ENCODE peak calls at places on chromosomes 2 and 18, in four cellular contexts. W is cardiac muscle cell, Y is MM.1S, D is choroid plexus epithelial cell. U is an unnamed sample.

GRCh38 chr2:173750332-173750731 is 214.8 kb downstream of the SP3 start:
- DNase-seq in Y (no peak), D (peak; percentile 60), W (peak; percentile 73), U (peak; percentile 36)

GRCh38 chr18:53883771-53884170 is 340.7 kb downstream of the MBD2 start:
- DNase-seq in W (no peak), D (no peak), Y (no peak), U (no peak)

GRCh38 chr2:177738461-177739234 is 333.9 kb downstream of the PDE11A start:
- DNase-seq in Y (no peak), D (no peak), W (no peak), U (no peak)

GRCh38 chr2:25062461-25062860 is 20.6 kb downstream of the EFR3B start:
- DNase-seq in W (no peak), Y (no peak), D (no peak), U (no peak)

GRCh38 chr18:11276678-11277077 is 127.3 kb upstream of the PIEZO2 start:
- DNase-seq in Y (no peak), W (no peak), D (no peak), U (no peak)

GRCh38 chr2:109516445-109517117 is 97.2 kb downstream of the SEPTIN10 start:
- DNase-seq in Y (peak; percentile 64), D (peak; percentile 24), W (peak; percentile 87), U (peak; percentile 52)

GRCh38 chr2:210445116-210445707 is 31.3 kb downstream of the LANCL1 start:
- DNase-seq in Y (peak; percentile 38), W (peak; percentile 32), D (peak; percentile 50), U (peak; percentile 49)

GRCh38 chr18:49135871-49136270 is 185.1 kb upstream of the SMAD7 start:
- DNase-seq in Y (no peak), W (no peak), D (peak; percentile 56), U (peak; percentile 36)

GRCh38 chr2:196293751-196294486 is 122.5 kb upstream of the STK17B start:
- DNase-seq in W (no peak), Y (no peak), D (peak; percentile 93), U (peak; percentile 88)

GRCh38 chr2:43218550-43219382 is 7.6 kb downstream of the ZFP36L2 start:
- DNase-seq in D (peak; percentile 19), Y (peak; percentile 93), W (peak; percentile 85), U (peak; percentile 18)

GRCh38 chr2:73053316-73054114 is 18.0 kb downstream of the SFXN5 start:
- DNase-seq in W (no peak), D (peak; percentile 55), Y (no peak), U (no peak)

GRCh38 chr2:24586955-24587354 is 95.9 kb downstream of the NCOA1 start:
- DNase-seq in D (no peak), Y (no peak), W (no peak), U (no peak)

GRCh38 chr2:161486111-161486510 is 70.0 kb downstream of the TBR1 start:
- DNase-seq in D (no peak), Y (no peak), W (no peak), U (no peak)

GRCh38 chr2:232476791-232477190 is 10.8 kb downstream of the ECEL1 start:
- DNase-seq in Y (no peak), D (no peak), W (no peak), U (no peak)

GRCh38 chr18:72697706-72698105 is 153.6 kb upstream of the CBLN2 start:
- DNase-seq in W (no peak), Y (no peak), D (peak; percentile 12), U (no peak)

GRCh38 chr18:72692595-72692994 is 148.5 kb upstream of the CBLN2 start:
- DNase-seq in Y (no peak), W (no peak), D (no peak), U (no peak)

GRCh38 chr18:72692086-72692485 is 147.9 kb upstream of the CBLN2 start:
- DNase-seq in D (no peak), Y (no peak), W (peak; percentile 32), U (no peak)
- H3K4me3 ChIP-seq in D (peak overlapping the region; percentile 7), Y (no peak overlapping the region), W (peak overlapping the region; percentile 16), U (no peak overlapping the region)

GRCh38 chr18:77209587-77209986 is 40.1 kb upstream of the GALR1 start:
- DNase-seq in Y (no peak), W (no peak), D (peak; percentile 74), U (peak; percentile 27)
- TF ChIP-seq CTCF in Y (no peak), W (no peak), D (no peak), U (no peak)

DNA sequence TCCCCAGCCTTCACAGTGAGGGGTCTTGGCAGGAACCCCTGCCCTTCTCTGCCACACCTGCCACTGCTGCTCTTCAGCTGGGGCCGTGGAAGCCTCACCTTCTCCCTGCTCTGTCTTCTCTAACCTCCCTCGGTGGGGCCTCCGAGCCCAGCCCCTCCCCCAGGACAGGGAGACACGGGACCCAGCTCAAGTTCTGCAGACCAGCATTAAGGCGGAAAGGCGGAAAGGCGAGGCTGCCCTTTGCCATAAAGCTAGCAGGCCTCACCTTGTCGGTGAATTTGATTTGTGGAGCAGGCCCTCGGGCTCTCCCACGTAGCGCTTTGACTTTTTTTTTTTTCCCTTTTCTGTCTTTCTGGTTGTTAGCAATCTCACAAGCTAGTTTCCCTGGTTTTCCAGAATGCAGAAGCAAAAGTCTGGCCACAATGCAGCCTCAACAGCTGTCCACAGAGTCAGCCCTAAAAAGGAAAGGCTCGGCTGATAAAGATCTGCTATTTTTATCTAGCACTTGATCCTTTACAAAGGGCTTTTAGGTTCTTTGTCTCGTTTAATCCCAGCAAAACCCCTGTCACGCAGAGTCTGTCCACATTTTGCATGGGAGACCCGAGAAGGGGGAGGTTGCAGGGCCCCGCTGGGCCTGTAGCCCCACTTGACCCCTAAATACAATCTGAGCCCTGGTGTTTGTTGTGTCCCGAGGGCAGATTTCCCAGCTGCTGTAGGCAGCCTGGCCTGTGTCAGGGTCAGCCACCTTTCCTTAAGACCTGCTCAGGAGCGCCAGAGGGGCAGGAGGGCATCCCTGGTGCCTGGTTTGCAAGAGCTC is 6.0 kb downstream of the ITM2C start:
- DNase-seq in D (no peak), Y (peak; percentile 71), W (peak; percentile 66), U (no peak)
- H3K4me3 ChIP-seq in D (no peak overlapping the region), Y (peak overlapping the region; percentile 68), W (no peak overlapping the region), U (no peak overlapping the region)

DNA sequence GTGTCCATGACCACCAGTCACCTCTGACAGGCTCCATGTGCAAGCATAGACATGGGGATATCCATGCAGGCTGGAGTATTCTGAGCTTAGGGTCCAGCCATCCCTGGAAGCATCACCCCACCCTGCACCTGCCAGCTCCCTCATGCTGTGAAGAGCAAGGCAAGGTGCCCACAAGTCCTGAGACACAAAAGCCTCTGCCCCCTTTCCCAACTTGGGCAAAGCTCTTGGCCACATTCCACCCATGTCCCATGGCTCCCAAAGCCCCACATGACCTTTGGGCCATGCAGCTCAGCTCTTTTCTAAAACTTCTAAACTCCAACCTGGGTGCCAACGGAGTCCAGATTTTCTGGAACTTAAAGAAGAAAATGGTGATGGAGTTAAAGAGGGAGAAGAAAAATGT is 99.8 kb upstream of the SH3BP4 start:
- DNase-seq in D (no peak), W (no peak), Y (no peak), U (no peak)
- TF ChIP-seq CTCF in D (no peak), W (no peak), Y (no peak), U (no peak)

GRCh38 chr2:157831573-157832315 is 44.4 kb downstream of the ACVR1 start:
- DNase-seq in W (no peak), D (peak; percentile 42), Y (no peak), U (no peak)
- H3K4me3 ChIP-seq in W (no peak overlapping the region), D (no peak overlapping the region), Y (no peak overlapping the region), U (no peak overlapping the region)

GRCh38 chr18:28961669-28962228 is 784.8 kb upstream of the CDH2 start:
- DNase-seq in D (peak; percentile 62), Y (peak; percentile 36), W (peak; percentile 71), U (peak; percentile 35)
- TF ChIP-seq CTCF in D (peak; percentile 81), Y (peak; percentile 57), W (peak; percentile 49), U (peak; percentile 39)

GRCh38 chr2:44943031-44943692 is 1.7 kb downstream of the SIX3 start:
- DNase-seq in Y (no peak), W (no peak), D (no peak), U (no peak)
- H3K4me3 ChIP-seq in Y (no peak overlapping the region), W (no peak overlapping the region), D (no peak overlapping the region), U (no peak overlapping the region)

DNA sequence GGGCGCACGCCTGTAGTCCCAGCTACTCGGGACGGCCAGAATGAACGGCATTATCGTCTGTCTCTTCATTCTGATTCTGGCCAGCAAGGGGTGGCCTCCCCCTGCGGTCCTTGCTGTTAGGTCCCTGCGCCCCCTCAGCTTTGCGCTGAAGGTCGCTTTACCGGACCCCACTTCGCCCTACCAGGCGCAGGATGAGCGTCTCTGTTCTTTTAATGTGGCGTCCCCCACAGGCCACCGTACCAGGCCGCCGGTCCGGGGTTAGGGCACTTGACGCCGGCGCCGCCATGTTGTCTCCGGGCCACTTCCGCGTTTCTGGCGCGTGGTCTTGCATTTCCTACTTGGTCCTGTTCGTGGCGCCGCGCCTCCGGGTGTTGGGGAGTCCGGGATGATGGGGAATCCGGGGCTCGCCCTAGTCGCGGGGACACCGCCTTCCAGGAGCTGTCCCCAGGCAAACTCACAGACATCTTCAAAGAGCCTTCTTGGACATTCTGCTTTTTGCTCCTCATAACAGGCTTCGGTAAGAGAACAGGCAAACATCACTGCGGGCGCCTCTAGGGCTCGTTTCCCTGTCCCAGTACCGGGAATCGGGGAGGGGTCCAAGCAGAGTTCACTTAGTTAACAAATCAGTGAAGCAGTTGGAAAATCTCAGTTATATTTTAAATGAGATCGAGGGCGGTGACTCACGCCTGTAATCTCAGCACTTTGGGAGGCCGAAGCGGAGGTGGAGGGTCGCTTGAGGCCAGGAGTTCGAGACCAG is 8.5 kb upstream of the NARS1 start:
- DNase-seq in D (peak; percentile 97), Y (peak; percentile 93), W (peak; percentile 95), U (peak; percentile 97)
- TF ChIP-seq CTCF in D (peak; percentile 78), Y (peak; percentile 74), W (peak; percentile 79), U (peak; percentile 62)

GRCh38 chr2:26768759-26769500 is 4.8 kb downstream of the SLC35F6 start:
- DNase-seq in D (peak; percentile 73), W (no peak), Y (no peak), U (peak; percentile 58)

GRCh38 chr2:26769501-26769850 is 5.4 kb downstream of the SLC35F6 start:
- DNase-seq in D (no peak), W (no peak), Y (no peak), U (no peak)

GRCh38 chr2:26776195-26776594 is 9.7 kb upstream of the CENPA start:
- DNase-seq in W (no peak), D (no peak), Y (no peak), U (no peak)

GRCh38 chr2:26770986-26771586 is 7.0 kb downstream of the SLC35F6 start:
- DNase-seq in Y (no peak), D (peak; percentile 91), W (no peak), U (peak; percentile 90)

DNA sequence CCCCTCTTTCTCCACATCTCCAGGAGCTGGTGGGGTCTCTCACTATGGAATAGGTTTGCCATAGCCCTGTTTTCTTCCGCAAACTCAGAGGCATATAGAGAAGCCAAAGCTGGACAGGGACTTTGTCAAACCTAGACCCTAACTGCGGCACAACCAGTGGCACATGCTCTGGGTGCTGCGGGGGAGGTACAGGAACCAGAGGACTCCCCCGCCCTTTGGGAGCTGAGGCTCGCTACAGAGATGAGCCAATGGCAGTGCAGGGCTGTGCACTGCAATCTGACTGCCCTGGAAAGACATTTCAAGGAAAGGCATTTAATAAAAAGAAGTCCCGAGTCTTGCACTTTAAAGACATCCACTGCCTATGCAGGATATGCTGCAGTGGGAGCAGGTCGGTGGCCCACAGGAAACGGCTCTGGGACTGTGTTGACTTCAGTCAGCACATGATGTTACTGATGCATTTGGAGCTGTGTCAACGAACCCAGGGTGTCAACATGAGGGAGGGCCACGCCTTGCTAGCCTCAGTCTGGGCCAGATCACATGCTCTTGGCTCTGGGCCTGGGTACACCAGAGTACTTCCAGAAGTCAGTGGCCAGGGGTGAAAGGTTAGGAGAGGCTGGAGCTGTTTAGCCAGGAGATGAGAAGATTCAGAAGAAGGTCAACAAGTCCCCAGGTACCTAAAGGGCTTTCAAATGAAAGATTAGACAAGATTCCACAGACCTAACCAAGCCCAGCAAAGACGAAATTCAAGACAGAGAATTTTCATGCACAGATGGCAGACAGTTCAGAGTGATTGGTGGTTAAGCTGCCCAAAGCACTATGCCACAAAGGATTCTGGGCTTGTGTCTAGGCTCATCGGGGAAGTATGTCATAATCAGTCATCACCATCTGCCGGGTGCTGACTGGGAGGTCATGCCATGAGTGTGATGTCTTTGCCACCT is 8.2 kb downstream of the SLC35F6 start:
- DNase-seq in Y (no peak), W (no peak), D (peak; percentile 92), U (peak; percentile 78)
- H3K4me3 ChIP-seq in Y (no peak overlapping the region), W (no peak overlapping the region), D (no peak overlapping the region), U (no peak overlapping the region)